ENCODE peak calls at places on chromosomes 16 and 17, in nine cellular contexts. One of them, this sample, is unnamed.

GRCh38 chr17:73343739-73344454 is 32.1 kb upstream of the CDC42EP4 start:
- DNase-seq in body of pancreas: no peak
- DNase-seq in PC-9: peak
- DNase-seq in heart left ventricle: no peak
- DNase-seq in GM23248: peak
- DNase-seq in lung: no peak
- DNase-seq in HCT116: no peak
- DNase-seq in transverse colon: no peak
- DNase-seq in CD4-positive, CD25-positive, alpha-beta regulatory T cell: no peak
- DNase-seq in this sample: no peak

GRCh38 chr16:27316038-27316680 is 2.4 kb downstream of the IL4R start:
- DNase-seq in body of pancreas: no peak
- DNase-seq in PC-9: no peak
- DNase-seq in heart left ventricle: no peak
- DNase-seq in GM23248: no peak
- DNase-seq in lung: no peak
- DNase-seq in HCT116: no peak
- DNase-seq in transverse colon: no peak
- DNase-seq in CD4-positive, CD25-positive, alpha-beta regulatory T cell: no peak
- DNase-seq in this sample: no peak

GRCh38 chr17:17782425-17783120 is 54.2 kb downstream of the SREBF1 start:
- DNase-seq in body of pancreas: peak
- DNase-seq in PC-9: no peak
- DNase-seq in heart left ventricle: no peak
- DNase-seq in GM23248: peak
- DNase-seq in lung: no peak
- DNase-seq in HCT116: no peak
- DNase-seq in transverse colon: no peak
- DNase-seq in CD4-positive, CD25-positive, alpha-beta regulatory T cell: no peak
- DNase-seq in this sample: no peak

GRCh38 chr17:17749921-17750320 is 68.7 kb downstream of the RAI1 start:
- DNase-seq in body of pancreas: peak
- DNase-seq in PC-9: peak
- DNase-seq in heart left ventricle: no peak
- DNase-seq in GM23248: peak
- DNase-seq in lung: peak
- DNase-seq in HCT116: peak
- DNase-seq in transverse colon: peak
- DNase-seq in CD4-positive, CD25-positive, alpha-beta regulatory T cell: peak
- DNase-seq in this sample: no peak

GRCh38 chr16:71826533-71827017 is 17.9 kb upstream of the AP1G1 start:
- DNase-seq in body of pancreas: no peak
- DNase-seq in PC-9: no peak
- DNase-seq in heart left ventricle: no peak
- DNase-seq in GM23248: no peak
- DNase-seq in lung: no peak
- DNase-seq in HCT116: no peak
- DNase-seq in transverse colon: no peak
- DNase-seq in CD4-positive, CD25-positive, alpha-beta regulatory T cell: no peak
- DNase-seq in this sample: no peak

GRCh38 chr16:3074860-3075545 is 9.6 kb downstream of the IL32 start:
- DNase-seq in body of pancreas: no peak
- DNase-seq in PC-9: no peak
- DNase-seq in heart left ventricle: no peak
- DNase-seq in GM23248: no peak
- DNase-seq in lung: no peak
- DNase-seq in HCT116: no peak
- DNase-seq in transverse colon: peak
- DNase-seq in CD4-positive, CD25-positive, alpha-beta regulatory T cell: peak
- DNase-seq in this sample: no peak

GRCh38 chr16:21565816-21566669 is 33.3 kb upstream of the METTL9 start:
- DNase-seq in body of pancreas: no peak
- DNase-seq in PC-9: no peak
- DNase-seq in heart left ventricle: no peak
- DNase-seq in GM23248: no peak
- DNase-seq in lung: no peak
- DNase-seq in HCT116: no peak
- DNase-seq in transverse colon: peak
- DNase-seq in CD4-positive, CD25-positive, alpha-beta regulatory T cell: no peak
- DNase-seq in this sample: no peak

GRCh38 chr17:59527325-59527917 is 38.0 kb upstream of the DHX40 start:
- DNase-seq in body of pancreas: no peak
- DNase-seq in PC-9: no peak
- DNase-seq in heart left ventricle: no peak
- DNase-seq in GM23248: no peak
- DNase-seq in lung: no peak
- DNase-seq in HCT116: no peak
- DNase-seq in transverse colon: no peak
- DNase-seq in CD4-positive, CD25-positive, alpha-beta regulatory T cell: no peak
- DNase-seq in this sample: no peak

GRCh38 chr16:1133271-1133670 is 19.6 kb upstream of the CACNA1H start:
- DNase-seq in body of pancreas: no peak
- DNase-seq in PC-9: no peak
- DNase-seq in heart left ventricle: no peak
- DNase-seq in GM23248: no peak
- DNase-seq in lung: no peak
- DNase-seq in HCT116: no peak
- DNase-seq in transverse colon: no peak
- DNase-seq in CD4-positive, CD25-positive, alpha-beta regulatory T cell: no peak
- DNase-seq in this sample: no peak

GRCh38 chr16:25109643-25110042 is 1.9 kb upstream of the LCMT1 start:
- DNase-seq in body of pancreas: peak
- DNase-seq in PC-9: peak
- DNase-seq in heart left ventricle: no peak
- DNase-seq in GM23248: peak
- DNase-seq in lung: peak
- DNase-seq in HCT116: peak
- DNase-seq in transverse colon: peak
- DNase-seq in CD4-positive, CD25-positive, alpha-beta regulatory T cell: no peak
- DNase-seq in this sample: peak

GRCh38 chr17:76237859-76238313 is 2.4 kb downstream of the RNF157 start:
- DNase-seq in body of pancreas: no peak
- DNase-seq in PC-9: no peak
- DNase-seq in heart left ventricle: no peak
- DNase-seq in GM23248: peak
- DNase-seq in lung: no peak
- DNase-seq in HCT116: no peak
- DNase-seq in transverse colon: peak
- DNase-seq in CD4-positive, CD25-positive, alpha-beta regulatory T cell: no peak
- DNase-seq in this sample: no peak

GRCh38 chr17:33385713-33386112 is 92.6 kb upstream of the ASIC2 start:
- DNase-seq in body of pancreas: no peak
- DNase-seq in PC-9: no peak
- DNase-seq in heart left ventricle: no peak
- DNase-seq in GM23248: no peak
- DNase-seq in lung: no peak
- DNase-seq in HCT116: no peak
- DNase-seq in transverse colon: no peak
- DNase-seq in CD4-positive, CD25-positive, alpha-beta regulatory T cell: no peak
- DNase-seq in this sample: no peak

GRCh38 chr17:52138350-52138749 is 20.2 kb downstream of the CA10 start:
- DNase-seq in body of pancreas: no peak
- DNase-seq in PC-9: no peak
- DNase-seq in heart left ventricle: no peak
- DNase-seq in GM23248: no peak
- DNase-seq in lung: no peak
- DNase-seq in HCT116: no peak
- DNase-seq in transverse colon: no peak
- DNase-seq in CD4-positive, CD25-positive, alpha-beta regulatory T cell: no peak
- DNase-seq in this sample: no peak

GRCh38 chr16:19236561-19236960 is 49.0 kb upstream of the CLEC19A start:
- DNase-seq in body of pancreas: no peak
- DNase-seq in PC-9: peak
- DNase-seq in heart left ventricle: no peak
- DNase-seq in GM23248: no peak
- DNase-seq in lung: no peak
- DNase-seq in HCT116: no peak
- DNase-seq in transverse colon: peak
- DNase-seq in CD4-positive, CD25-positive, alpha-beta regulatory T cell: no peak
- DNase-seq in this sample: no peak

GRCh38 chr17:50689956-50690886 is 17.5 kb downstream of the ANKRD40 start:
- DNase-seq in body of pancreas: peak
- DNase-seq in PC-9: no peak
- DNase-seq in heart left ventricle: no peak
- DNase-seq in GM23248: no peak
- DNase-seq in lung: no peak
- DNase-seq in HCT116: no peak
- DNase-seq in transverse colon: no peak
- DNase-seq in CD4-positive, CD25-positive, alpha-beta regulatory T cell: no peak
- DNase-seq in this sample: no peak

GRCh38 chr17:48840441-48840840 is 9.6 kb downstream of the CALCOCO2 start:
- DNase-seq in body of pancreas: no peak
- DNase-seq in PC-9: no peak
- DNase-seq in heart left ventricle: no peak
- DNase-seq in GM23248: peak
- DNase-seq in lung: no peak
- DNase-seq in HCT116: no peak
- DNase-seq in transverse colon: no peak
- DNase-seq in CD4-positive, CD25-positive, alpha-beta regulatory T cell: no peak
- DNase-seq in this sample: no peak

GRCh38 chr17:48843172-48843900 is 12.5 kb downstream of the CALCOCO2 start:
- DNase-seq in body of pancreas: no peak
- DNase-seq in PC-9: no peak
- DNase-seq in heart left ventricle: no peak
- DNase-seq in GM23248: peak
- DNase-seq in lung: no peak
- DNase-seq in HCT116: no peak
- DNase-seq in transverse colon: no peak
- DNase-seq in CD4-positive, CD25-positive, alpha-beta regulatory T cell: no peak
- DNase-seq in this sample: no peak

GRCh38 chr17:48841395-48841831 is 10.6 kb downstream of the CALCOCO2 start:
- DNase-seq in body of pancreas: peak
- DNase-seq in PC-9: no peak
- DNase-seq in heart left ventricle: no peak
- DNase-seq in GM23248: peak
- DNase-seq in lung: no peak
- DNase-seq in HCT116: no peak
- DNase-seq in transverse colon: no peak
- DNase-seq in CD4-positive, CD25-positive, alpha-beta regulatory T cell: peak
- DNase-seq in this sample: no peak

GRCh38 chr17:48842746-48843145 is 11.9 kb downstream of the CALCOCO2 start:
- DNase-seq in body of pancreas: no peak
- DNase-seq in PC-9: no peak
- DNase-seq in heart left ventricle: no peak
- DNase-seq in GM23248: no peak
- DNase-seq in lung: no peak
- DNase-seq in HCT116: no peak
- DNase-seq in transverse colon: no peak
- DNase-seq in CD4-positive, CD25-positive, alpha-beta regulatory T cell: no peak
- DNase-seq in this sample: no peak
- H3K27ac ChIP-seq in body of pancreas: no peak
- H3K27ac ChIP-seq in PC-9: no peak
- H3K27ac ChIP-seq in heart left ventricle: peak
- H3K27ac ChIP-seq in GM23248: no peak
- H3K27ac ChIP-seq in lung: peak
- H3K27ac ChIP-seq in HCT116: no peak
- H3K27ac ChIP-seq in transverse colon: peak
- H3K27ac ChIP-seq in CD4-positive, CD25-positive, alpha-beta regulatory T cell: no peak
- H3K27ac ChIP-seq in this sample: no peak

DNA sequence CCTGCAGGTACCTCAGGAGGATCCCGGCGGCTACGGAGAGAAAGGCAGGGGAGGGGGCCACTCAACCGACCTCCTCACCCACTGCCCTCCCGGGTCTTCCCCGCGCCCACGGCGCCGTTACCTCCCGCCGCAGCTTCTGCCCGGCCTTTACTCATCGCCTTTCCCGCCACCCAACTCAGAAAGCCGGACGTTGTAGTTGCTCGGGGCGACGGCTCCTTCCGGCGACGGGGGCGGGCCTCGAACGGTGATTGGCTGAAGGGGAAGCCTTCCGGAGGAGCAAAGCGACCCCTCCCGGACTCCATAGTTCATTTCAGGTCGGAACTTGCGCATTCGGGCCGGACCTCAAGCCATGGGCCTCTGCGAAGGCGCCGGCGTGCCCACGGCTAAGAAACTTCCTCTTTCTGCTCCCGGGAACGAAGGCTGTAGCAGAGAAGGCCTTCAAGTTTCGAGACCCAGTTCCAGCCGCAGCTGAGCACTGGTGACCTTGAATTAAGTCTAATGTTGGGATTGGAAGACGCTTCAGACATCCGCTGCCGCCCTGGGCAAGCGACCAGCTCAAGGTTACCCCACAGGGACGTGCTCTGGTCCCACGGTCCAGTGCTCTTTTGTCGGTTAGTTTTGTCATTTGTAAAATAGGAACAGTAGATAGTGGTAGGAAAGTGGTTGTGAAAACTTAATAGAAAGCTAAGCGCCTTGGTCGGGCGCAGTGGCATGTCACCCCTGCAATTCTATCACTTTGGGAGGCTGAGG is at the start of gene PSMC3IP:
- DNase-seq in body of pancreas: peak
- DNase-seq in PC-9: peak
- DNase-seq in heart left ventricle: peak
- DNase-seq in GM23248: peak
- DNase-seq in lung: peak
- DNase-seq in HCT116: peak
- DNase-seq in transverse colon: peak
- DNase-seq in CD4-positive, CD25-positive, alpha-beta regulatory T cell: peak
- DNase-seq in this sample: no peak
- H3K27ac ChIP-seq in body of pancreas: peak
- H3K27ac ChIP-seq in PC-9: peak
- H3K27ac ChIP-seq in heart left ventricle: peak
- H3K27ac ChIP-seq in GM23248: peak
- H3K27ac ChIP-seq in lung: peak
- H3K27ac ChIP-seq in HCT116: peak
- H3K27ac ChIP-seq in transverse colon: peak
- H3K27ac ChIP-seq in CD4-positive, CD25-positive, alpha-beta regulatory T cell: peak
- H3K27ac ChIP-seq in this sample: peak

GRCh38 chr17:9976283-9977009 is 71.4 kb upstream of the RCVRN start:
- DNase-seq in body of pancreas: no peak
- DNase-seq in PC-9: no peak
- DNase-seq in heart left ventricle: no peak
- DNase-seq in GM23248: no peak
- DNase-seq in lung: no peak
- DNase-seq in HCT116: no peak
- DNase-seq in transverse colon: no peak
- DNase-seq in CD4-positive, CD25-positive, alpha-beta regulatory T cell: no peak
- DNase-seq in this sample: no peak
- H3K27ac ChIP-seq in body of pancreas: no peak
- H3K27ac ChIP-seq in PC-9: no peak
- H3K27ac ChIP-seq in heart left ventricle: no peak
- H3K27ac ChIP-seq in GM23248: no peak
- H3K27ac ChIP-seq in lung: no peak
- H3K27ac ChIP-seq in HCT116: no peak
- H3K27ac ChIP-seq in transverse colon: no peak
- H3K27ac ChIP-seq in CD4-positive, CD25-positive, alpha-beta regulatory T cell: no peak
- H3K27ac ChIP-seq in this sample: no peak

GRCh38 chr16:12546918-12547607 is 256.6 kb downstream of the CPPED1 start:
- DNase-seq in body of pancreas: no peak
- DNase-seq in PC-9: no peak
- DNase-seq in heart left ventricle: no peak
- DNase-seq in GM23248: peak
- DNase-seq in lung: no peak
- DNase-seq in HCT116: no peak
- DNase-seq in transverse colon: no peak
- DNase-seq in CD4-positive, CD25-positive, alpha-beta regulatory T cell: no peak
- DNase-seq in this sample: no peak
- H3K27ac ChIP-seq in body of pancreas: no peak
- H3K27ac ChIP-seq in PC-9: no peak
- H3K27ac ChIP-seq in heart left ventricle: no peak
- H3K27ac ChIP-seq in GM23248: no peak
- H3K27ac ChIP-seq in lung: no peak
- H3K27ac ChIP-seq in HCT116: no peak
- H3K27ac ChIP-seq in transverse colon: no peak
- H3K27ac ChIP-seq in CD4-positive, CD25-positive, alpha-beta regulatory T cell: no peak
- H3K27ac ChIP-seq in this sample: no peak